ENCODE peak calls at places on chromosome 21, in five cellular contexts. J, E, I, S and Q are unnamed samples.

GRCh38 chr21:41695513-41695912 is 71.3 kb downstream of the RIPK4 start:
- DNase-seq in I (no peak), S (no peak), J (no peak), E (no peak), Q (no peak)

GRCh38 chr21:14956826-14957225 is 108.0 kb downstream of the NRIP1 start:
- DNase-seq in S (peak; percentile 57), E (no peak), I (no peak), J (no peak), Q (peak; percentile 75)

GRCh38 chr21:33975548-33976081 is 60.0 kb upstream of the ATP5PO start:
- DNase-seq in E (peak; percentile 96), I (no peak), S (no peak), J (no peak), Q (no peak)

GRCh38 chr21:14542638-14543037 is 3.5 kb downstream of the SAMSN1 start:
- DNase-seq in S (no peak), J (no peak), E (no peak), I (no peak), Q (no peak)

GRCh38 chr21:41975391-41976272 is 21.8 kb upstream of the C2CD2 start:
- DNase-seq in J (no peak), I (no peak), S (no peak), E (no peak), Q (no peak)

GRCh38 chr21:39556176-39556575 is 56.6 kb upstream of the B3GALT5 start:
- DNase-seq in E (no peak), I (no peak), J (no peak), S (no peak), Q (no peak)

GRCh38 chr21:35511298-35512162 is 462.4 kb upstream of the RUNX1 start:
- DNase-seq in I (no peak), E (no peak), J (no peak), S (peak; percentile 46), Q (no peak)

GRCh38 chr21:35284199-35284598 is 235.1 kb upstream of the RUNX1 start:
- DNase-seq in E (no peak), I (no peak), J (no peak), S (peak; percentile 11), Q (no peak)

GRCh38 chr21:39263372-39263771 is 50.1 kb downstream of the BRWD1 start:
- DNase-seq in E (no peak), J (no peak), I (no peak), S (peak; percentile 33), Q (no peak)

DNA sequence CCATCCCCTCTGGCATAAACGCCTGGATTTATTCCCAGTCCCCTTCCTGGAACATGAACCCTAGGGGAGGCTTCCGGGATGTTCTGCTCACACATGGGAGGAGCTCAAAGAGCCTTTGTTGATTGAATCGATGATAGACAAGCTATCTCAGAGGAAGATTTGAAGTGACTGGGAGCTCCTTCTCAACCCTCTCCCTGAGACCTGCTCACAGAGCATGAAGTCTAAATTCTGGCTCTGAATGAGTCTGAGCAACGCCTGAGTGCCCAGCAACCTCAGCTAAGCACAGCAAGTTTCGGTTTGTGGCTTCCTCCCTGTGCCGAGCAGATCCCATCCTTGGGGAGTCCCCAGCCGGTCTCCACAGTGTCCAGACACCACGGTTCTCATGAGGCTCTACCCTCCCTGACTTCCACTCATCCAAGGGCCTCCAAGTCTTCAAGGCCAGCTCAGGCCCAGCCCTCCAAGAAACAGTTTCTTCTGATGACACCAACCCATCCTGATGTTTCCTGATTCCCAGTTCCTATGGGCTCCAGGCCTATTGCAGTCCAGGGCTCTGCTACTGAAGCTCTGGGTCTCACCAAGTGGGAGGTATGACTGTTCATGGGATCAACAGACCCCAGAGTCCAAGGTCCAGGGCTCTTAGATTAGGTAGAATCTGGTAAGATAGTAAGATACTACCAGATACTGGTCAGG is 190.8 kb downstream of the DYRK1A start:
- DNase-seq in S (no peak), I (no peak), E (peak; percentile 93), J (no peak), Q (no peak)
- H3K4me3 ChIP-seq in S (no peak overlapping the region), I (no peak overlapping the region), E (no peak overlapping the region), J (no peak overlapping the region), Q (no peak overlapping the region)

DNA sequence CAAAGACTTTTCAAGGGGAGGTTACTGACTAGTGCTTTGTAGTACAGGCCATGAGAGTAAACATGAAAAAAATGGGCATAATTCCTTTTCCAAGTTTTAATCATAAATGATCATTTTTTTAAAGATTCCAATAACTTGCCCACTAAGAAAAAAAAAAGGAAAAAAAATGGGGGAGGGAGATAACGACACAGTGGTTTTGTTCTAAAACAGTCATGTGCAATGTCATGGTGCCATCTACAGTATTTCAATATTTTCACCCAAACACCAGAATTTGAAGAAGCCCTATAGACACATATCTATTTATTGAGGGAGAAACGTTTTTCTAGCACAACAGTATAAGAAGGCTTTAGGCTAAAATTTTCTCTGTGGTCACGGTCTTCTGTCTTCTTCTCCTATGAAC is 250.2 kb downstream of the LTN1 start:
- DNase-seq in E (no peak), S (peak; percentile 60), I (no peak), J (no peak), Q (no peak)
- TF ChIP-seq CTCF in E (no peak), S (peak; percentile 24), I (no peak), J (no peak), Q (peak; percentile 20)

GRCh38 chr21:44063151-44063912 is 43.9 kb upstream of the PWP2 start:
- DNase-seq in J (no peak), E (no peak), I (no peak), S (no peak), Q (no peak)
- H3K4me3 ChIP-seq in J (no peak overlapping the region), E (no peak overlapping the region), I (no peak overlapping the region), S (no peak overlapping the region), Q (no peak overlapping the region)

DNA sequence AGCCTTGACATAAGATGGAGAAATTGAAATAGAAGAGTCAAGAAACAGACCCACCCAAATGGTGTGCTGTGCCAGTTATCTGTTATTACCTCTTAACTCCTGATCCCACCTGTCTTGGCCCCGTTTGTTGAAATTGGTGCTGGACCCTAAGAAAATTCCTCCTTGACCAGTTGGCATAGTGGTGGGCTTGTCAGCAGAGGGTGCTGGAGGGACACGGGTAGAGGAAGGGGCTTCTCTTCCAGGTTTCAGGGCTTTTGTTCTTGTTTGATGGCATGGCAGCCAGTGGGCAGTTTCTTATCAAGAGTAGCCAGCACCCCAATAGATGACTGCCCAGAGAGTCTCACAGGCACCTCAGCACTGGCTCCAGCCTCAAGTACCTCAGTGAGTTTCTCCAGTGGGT is 51.6 kb downstream of the PCBP3 start:
- DNase-seq in S (peak; percentile 7), J (no peak), I (no peak), E (no peak), Q (no peak)
- TF ChIP-seq CTCF in S (peak; percentile 29), J (no peak), I (no peak), E (no peak), Q (no peak)